ENCODE peak calls at places on chromosomes 7 and 10, in five cellular contexts. Y, W, A, N and U are unnamed samples.

GRCh38 chr10:79070091-79070610 is 1.4 kb downstream of the ZMIZ1 start:
- DNase-seq in A (peak; percentile 30), N (no peak), W (no peak), Y (no peak), U (no peak)

GRCh38 chr7:8453535-8453934 is 20.1 kb downstream of the NXPH1 start:
- DNase-seq in Y (no peak), A (no peak), W (no peak), N (no peak), U (no peak)

GRCh38 chr7:11613292-11613930 is 218.6 kb downstream of the THSD7A start:
- DNase-seq in Y (no peak), N (no peak), W (no peak), A (no peak), U (no peak)

GRCh38 chr7:22723171-22723601 is 3.8 kb upstream of the IL6 start:
- DNase-seq in N (no peak), Y (no peak), A (no peak), W (no peak), U (no peak)

GRCh38 chr7:124089621-124090020 is 56.8 kb upstream of the TMEM229A start:
- DNase-seq in N (no peak), W (no peak), A (no peak), Y (no peak), U (no peak)

GRCh38 chr7:5606235-5606634 is 175.2 kb downstream of the RNF216 start:
- DNase-seq in A (no peak), N (no peak), W (no peak), Y (no peak), U (no peak)

GRCh38 chr7:4416436-4417092 is 265.5 kb upstream of the FOXK1 start:
- DNase-seq in N (no peak), W (no peak), A (peak; percentile 61), Y (no peak), U (no peak)

GRCh38 chr10:132539431-132539839 is 1.8 kb downstream of the INPP5A start:
- DNase-seq in A (no peak), W (peak; percentile 43), Y (peak; percentile 24), N (no peak), U (no peak)

GRCh38 chr10:115762029-115762428 is 511.0 kb downstream of the GFRA1 start:
- DNase-seq in W (no peak), Y (no peak), A (no peak), N (no peak), U (no peak)

GRCh38 chr7:69868921-69869320 is 270.6 kb downstream of the AUTS2 start:
- DNase-seq in Y (no peak), N (no peak), A (no peak), W (no peak), U (no peak)

GRCh38 chr10:47421057-47421952 is 37.2 kb upstream of the ZNF488 start:
- DNase-seq in A (no peak), W (no peak), Y (no peak), N (no peak), U (no peak)

GRCh38 chr7:106717254-106717996 is 56.5 kb upstream of the CCDC71L start:
- DNase-seq in Y (no peak), W (no peak), A (peak; percentile 15), N (no peak), U (no peak)

GRCh38 chr7:151408839-151409554 is 841 bp downstream of the WDR86 start:
- DNase-seq in N (no peak), W (no peak), A (peak; percentile 81), Y (peak; percentile 78), U (peak; percentile 85)

GRCh38 chr7:100157334-100158228 is 942 bp downstream of the TRAPPC14 start:
- DNase-seq in W (no peak), A (peak; percentile 60), Y (no peak), N (no peak), U (no peak)

GRCh38 chr10:114645729-114646128 is 12.3 kb downstream of the ABLIM1 start:
- DNase-seq in Y (no peak), N (no peak), A (no peak), W (no peak), U (no peak)